ENCODE peak calls at places on chromosomes 5 and 9, in ten cellular contexts. One of them, this sample, is unnamed.

GRCh38 chr9:124665391-124666058 is 105.6 kb downstream of the NR6A1 start:
- DNase-seq in hepatocyte: peak; percentile 11
- DNase-seq in cardiac muscle cell: no peak
- DNase-seq in heart left ventricle: no peak
- DNase-seq in CD8-positive, alpha-beta memory T cell: no peak
- DNase-seq in GM23248: peak; percentile 91
- DNase-seq in PC-3: peak; percentile 81
- DNase-seq in body of pancreas: no peak
- DNase-seq in CD4-positive, CD25-positive, alpha-beta regulatory T cell: no peak
- DNase-seq in coronary artery: no peak
- DNase-seq in this sample: no peak

GRCh38 chr9:23431459-23431858 is 394.6 kb downstream of the ELAVL2 start:
- DNase-seq in hepatocyte: no peak
- DNase-seq in cardiac muscle cell: no peak
- DNase-seq in heart left ventricle: no peak
- DNase-seq in CD8-positive, alpha-beta memory T cell: no peak
- DNase-seq in GM23248: no peak
- DNase-seq in PC-3: no peak
- DNase-seq in body of pancreas: no peak
- DNase-seq in CD4-positive, CD25-positive, alpha-beta regulatory T cell: no peak
- DNase-seq in coronary artery: no peak
- DNase-seq in this sample: no peak

GRCh38 chr5:22316291-22316690 is 536.9 kb downstream of the CDH12 start:
- DNase-seq in hepatocyte: no peak
- DNase-seq in cardiac muscle cell: no peak
- DNase-seq in heart left ventricle: no peak
- DNase-seq in CD8-positive, alpha-beta memory T cell: no peak
- DNase-seq in GM23248: no peak
- DNase-seq in PC-3: no peak
- DNase-seq in body of pancreas: no peak
- DNase-seq in CD4-positive, CD25-positive, alpha-beta regulatory T cell: no peak
- DNase-seq in coronary artery: no peak
- DNase-seq in this sample: no peak

GRCh38 chr9:133155156-133155555 is 8.6 kb downstream of the GBGT1 start:
- DNase-seq in hepatocyte: no peak
- DNase-seq in cardiac muscle cell: no peak
- DNase-seq in heart left ventricle: peak; percentile 14
- DNase-seq in CD8-positive, alpha-beta memory T cell: no peak
- DNase-seq in GM23248: no peak
- DNase-seq in PC-3: no peak
- DNase-seq in body of pancreas: no peak
- DNase-seq in CD4-positive, CD25-positive, alpha-beta regulatory T cell: no peak
- DNase-seq in coronary artery: no peak
- DNase-seq in this sample: no peak

GRCh38 chr5:150440948-150441812 is 8.4 kb downstream of the RPS14 start:
- DNase-seq in hepatocyte: no peak
- DNase-seq in cardiac muscle cell: no peak
- DNase-seq in heart left ventricle: no peak
- DNase-seq in CD8-positive, alpha-beta memory T cell: no peak
- DNase-seq in GM23248: no peak
- DNase-seq in PC-3: no peak
- DNase-seq in body of pancreas: no peak
- DNase-seq in CD4-positive, CD25-positive, alpha-beta regulatory T cell: no peak
- DNase-seq in coronary artery: no peak
- DNase-seq in this sample: no peak

GRCh38 chr9:105282870-105283621 is 38.6 kb downstream of the SLC44A1 start:
- DNase-seq in hepatocyte: no peak
- DNase-seq in cardiac muscle cell: no peak
- DNase-seq in heart left ventricle: no peak
- DNase-seq in CD8-positive, alpha-beta memory T cell: no peak
- DNase-seq in GM23248: no peak
- DNase-seq in PC-3: no peak
- DNase-seq in body of pancreas: no peak
- DNase-seq in CD4-positive, CD25-positive, alpha-beta regulatory T cell: no peak
- DNase-seq in coronary artery: no peak
- DNase-seq in this sample: no peak

GRCh38 chr5:114308017-114308416 is 53.9 kb upstream of the KCNN2 start:
- DNase-seq in hepatocyte: no peak
- DNase-seq in cardiac muscle cell: no peak
- DNase-seq in heart left ventricle: no peak
- DNase-seq in CD8-positive, alpha-beta memory T cell: no peak
- DNase-seq in GM23248: no peak
- DNase-seq in PC-3: no peak
- DNase-seq in body of pancreas: no peak
- DNase-seq in CD4-positive, CD25-positive, alpha-beta regulatory T cell: no peak
- DNase-seq in coronary artery: no peak
- DNase-seq in this sample: no peak

GRCh38 chr5:655406-655805 is 37.7 kb downstream of the TPPP start:
- DNase-seq in hepatocyte: no peak
- DNase-seq in cardiac muscle cell: no peak
- DNase-seq in heart left ventricle: no peak
- DNase-seq in CD8-positive, alpha-beta memory T cell: no peak
- DNase-seq in GM23248: no peak
- DNase-seq in PC-3: no peak
- DNase-seq in body of pancreas: no peak
- DNase-seq in CD4-positive, CD25-positive, alpha-beta regulatory T cell: no peak
- DNase-seq in coronary artery: no peak
- DNase-seq in this sample: no peak

GRCh38 chr9:131618071-131618479 is 72.8 kb downstream of the PRRT1B start:
- DNase-seq in hepatocyte: peak; percentile 40
- DNase-seq in cardiac muscle cell: peak; percentile 52
- DNase-seq in heart left ventricle: peak; percentile 91
- DNase-seq in CD8-positive, alpha-beta memory T cell: no peak
- DNase-seq in GM23248: no peak
- DNase-seq in PC-3: no peak
- DNase-seq in body of pancreas: peak; percentile 72
- DNase-seq in CD4-positive, CD25-positive, alpha-beta regulatory T cell: no peak
- DNase-seq in coronary artery: no peak
- DNase-seq in this sample: no peak

GRCh38 chr5:54753753-54754152 is 231.6 kb downstream of the ESM1 start:
- DNase-seq in hepatocyte: no peak
- DNase-seq in cardiac muscle cell: no peak
- DNase-seq in heart left ventricle: no peak
- DNase-seq in CD8-positive, alpha-beta memory T cell: no peak
- DNase-seq in GM23248: no peak
- DNase-seq in PC-3: no peak
- DNase-seq in body of pancreas: no peak
- DNase-seq in CD4-positive, CD25-positive, alpha-beta regulatory T cell: no peak
- DNase-seq in coronary artery: no peak
- DNase-seq in this sample: no peak

GRCh38 chr5:116032094-116032517 is at the start of gene ARL14EPL:
- DNase-seq in hepatocyte: peak; percentile 64
- DNase-seq in cardiac muscle cell: peak; percentile 14
- DNase-seq in heart left ventricle: peak; percentile 24
- DNase-seq in CD8-positive, alpha-beta memory T cell: no peak
- DNase-seq in GM23248: peak; percentile 89
- DNase-seq in PC-3: peak; percentile 87
- DNase-seq in body of pancreas: peak; percentile 34
- DNase-seq in CD4-positive, CD25-positive, alpha-beta regulatory T cell: no peak
- DNase-seq in coronary artery: no peak
- DNase-seq in this sample: no peak

DNA sequence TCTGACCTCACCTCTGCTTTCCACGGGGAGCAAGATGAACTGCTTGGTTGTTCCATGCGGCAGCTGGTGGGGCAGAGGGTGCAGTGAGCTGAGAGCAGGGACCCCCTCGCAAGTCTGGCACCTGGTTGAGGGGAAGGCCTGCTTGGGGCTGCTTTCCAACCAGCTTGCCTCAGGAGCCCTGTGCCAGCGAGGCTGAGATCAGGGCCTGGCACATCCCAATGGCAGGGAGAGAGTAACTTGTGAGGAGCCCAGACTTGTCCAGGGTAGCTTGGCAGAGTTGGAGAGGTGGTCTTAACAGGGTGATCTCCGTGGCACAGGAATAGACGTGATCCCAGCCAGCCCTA is 68.9 kb downstream of the IQGAP2 start:
- DNase-seq in hepatocyte: no peak
- DNase-seq in cardiac muscle cell: no peak
- DNase-seq in heart left ventricle: no peak
- DNase-seq in CD8-positive, alpha-beta memory T cell: no peak
- DNase-seq in GM23248: no peak
- DNase-seq in PC-3: no peak
- DNase-seq in body of pancreas: no peak
- DNase-seq in CD4-positive, CD25-positive, alpha-beta regulatory T cell: no peak
- DNase-seq in coronary artery: no peak
- DNase-seq in this sample: no peak
- H3K27ac ChIP-seq in hepatocyte: peak overlapping the region; percentile 42
- H3K27ac ChIP-seq in cardiac muscle cell: no peak overlapping the region
- H3K27ac ChIP-seq in heart left ventricle: no peak overlapping the region
- H3K27ac ChIP-seq in CD8-positive, alpha-beta memory T cell: no peak overlapping the region
- H3K27ac ChIP-seq in GM23248: no peak overlapping the region
- H3K27ac ChIP-seq in PC-3: no peak overlapping the region
- H3K27ac ChIP-seq in body of pancreas: peak overlapping the region; percentile 2
- H3K27ac ChIP-seq in CD4-positive, CD25-positive, alpha-beta regulatory T cell: peak overlapping the region; percentile 80
- H3K27ac ChIP-seq in coronary artery: no peak overlapping the region
- H3K27ac ChIP-seq in this sample: no peak overlapping the region

DNA sequence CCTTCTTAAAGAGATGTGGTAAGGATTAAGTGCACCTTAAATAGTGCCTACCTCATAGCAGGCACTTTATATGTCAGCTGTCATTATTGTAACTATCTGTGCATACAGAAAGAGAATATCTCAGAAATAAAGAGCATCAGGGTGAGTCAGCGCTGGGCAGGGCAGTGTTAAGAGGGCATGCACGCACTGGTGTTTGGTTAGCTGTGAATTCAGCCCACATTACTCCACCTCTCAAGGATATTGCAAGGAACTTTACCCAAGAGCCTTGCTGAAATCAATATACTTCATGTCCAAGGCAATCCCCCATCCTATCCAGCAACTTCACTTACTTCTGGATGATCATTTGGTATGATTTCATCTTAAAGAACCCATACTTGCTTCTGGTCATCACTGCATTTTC is 300.9 kb downstream of the NTRK2 start:
- DNase-seq in hepatocyte: no peak
- DNase-seq in cardiac muscle cell: no peak
- DNase-seq in heart left ventricle: no peak
- DNase-seq in CD8-positive, alpha-beta memory T cell: no peak
- DNase-seq in GM23248: peak; percentile 14
- DNase-seq in PC-3: peak; percentile 10
- DNase-seq in body of pancreas: no peak
- DNase-seq in CD4-positive, CD25-positive, alpha-beta regulatory T cell: no peak
- DNase-seq in coronary artery: no peak
- DNase-seq in this sample: no peak
- H3K27ac ChIP-seq in hepatocyte: no peak overlapping the region
- H3K27ac ChIP-seq in cardiac muscle cell: no peak overlapping the region
- H3K27ac ChIP-seq in heart left ventricle: no peak overlapping the region
- H3K27ac ChIP-seq in CD8-positive, alpha-beta memory T cell: no peak overlapping the region
- H3K27ac ChIP-seq in GM23248: no peak overlapping the region
- H3K27ac ChIP-seq in PC-3: no peak overlapping the region
- H3K27ac ChIP-seq in body of pancreas: no peak overlapping the region
- H3K27ac ChIP-seq in CD4-positive, CD25-positive, alpha-beta regulatory T cell: no peak overlapping the region
- H3K27ac ChIP-seq in coronary artery: no peak overlapping the region
- H3K27ac ChIP-seq in this sample: no peak overlapping the region

DNA sequence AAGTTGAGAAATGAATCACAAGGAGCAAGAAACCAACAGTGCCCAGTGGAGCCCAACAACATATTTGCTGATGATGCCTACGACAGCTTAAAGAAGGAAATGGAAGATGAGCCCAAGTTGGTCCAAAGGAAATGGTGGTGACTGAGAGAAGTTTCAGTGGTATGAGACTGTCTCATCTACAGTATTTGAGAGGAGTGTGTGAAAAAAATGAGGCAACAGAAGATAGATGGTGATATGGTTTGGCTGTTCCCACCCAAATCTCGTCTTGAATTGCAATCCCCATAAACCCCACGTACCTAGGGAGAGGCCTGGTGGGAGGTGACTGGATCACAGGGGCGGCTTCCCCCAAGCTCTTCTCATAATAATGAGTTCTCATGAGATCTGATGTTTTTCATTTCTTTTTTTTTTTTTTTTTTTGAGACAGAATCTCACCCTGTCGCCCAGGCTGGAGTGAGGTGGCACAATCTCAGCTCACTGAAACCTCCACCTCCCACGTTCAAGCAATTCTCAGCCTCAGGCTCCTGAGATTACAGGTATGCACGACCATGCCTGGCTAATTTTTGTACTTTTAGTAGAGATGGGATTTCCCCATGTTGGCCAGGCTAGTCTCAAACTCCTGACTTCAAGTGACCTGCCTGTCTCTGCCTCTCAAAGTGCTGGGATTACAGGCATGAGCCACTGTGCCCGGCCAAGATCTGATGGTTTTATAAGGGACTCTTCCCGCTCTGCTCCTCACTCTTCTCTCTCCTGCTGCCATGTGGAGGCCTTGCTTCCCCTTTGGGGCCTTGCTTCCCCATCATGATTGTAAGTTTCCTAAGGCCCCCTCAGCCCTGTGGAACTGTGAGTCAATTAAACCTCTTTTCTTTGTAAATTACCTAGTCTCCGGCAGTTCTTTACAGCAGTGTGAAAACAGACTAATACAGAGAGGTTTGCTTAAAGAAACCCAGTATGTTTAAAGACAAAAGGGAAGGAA is 30.2 kb downstream of the EFCAB9 start:
- DNase-seq in hepatocyte: no peak
- DNase-seq in cardiac muscle cell: no peak
- DNase-seq in heart left ventricle: no peak
- DNase-seq in CD8-positive, alpha-beta memory T cell: no peak
- DNase-seq in GM23248: no peak
- DNase-seq in PC-3: no peak
- DNase-seq in body of pancreas: no peak
- DNase-seq in CD4-positive, CD25-positive, alpha-beta regulatory T cell: no peak
- DNase-seq in coronary artery: no peak
- DNase-seq in this sample: no peak
- H3K27ac ChIP-seq in hepatocyte: no peak overlapping the region
- H3K27ac ChIP-seq in cardiac muscle cell: peak overlapping the region; percentile 51
- H3K27ac ChIP-seq in heart left ventricle: no peak overlapping the region
- H3K27ac ChIP-seq in CD8-positive, alpha-beta memory T cell: no peak overlapping the region
- H3K27ac ChIP-seq in GM23248: no peak overlapping the region
- H3K27ac ChIP-seq in PC-3: no peak overlapping the region
- H3K27ac ChIP-seq in body of pancreas: no peak overlapping the region
- H3K27ac ChIP-seq in CD4-positive, CD25-positive, alpha-beta regulatory T cell: no peak overlapping the region
- H3K27ac ChIP-seq in coronary artery: no peak overlapping the region
- H3K27ac ChIP-seq in this sample: no peak overlapping the region

DNA sequence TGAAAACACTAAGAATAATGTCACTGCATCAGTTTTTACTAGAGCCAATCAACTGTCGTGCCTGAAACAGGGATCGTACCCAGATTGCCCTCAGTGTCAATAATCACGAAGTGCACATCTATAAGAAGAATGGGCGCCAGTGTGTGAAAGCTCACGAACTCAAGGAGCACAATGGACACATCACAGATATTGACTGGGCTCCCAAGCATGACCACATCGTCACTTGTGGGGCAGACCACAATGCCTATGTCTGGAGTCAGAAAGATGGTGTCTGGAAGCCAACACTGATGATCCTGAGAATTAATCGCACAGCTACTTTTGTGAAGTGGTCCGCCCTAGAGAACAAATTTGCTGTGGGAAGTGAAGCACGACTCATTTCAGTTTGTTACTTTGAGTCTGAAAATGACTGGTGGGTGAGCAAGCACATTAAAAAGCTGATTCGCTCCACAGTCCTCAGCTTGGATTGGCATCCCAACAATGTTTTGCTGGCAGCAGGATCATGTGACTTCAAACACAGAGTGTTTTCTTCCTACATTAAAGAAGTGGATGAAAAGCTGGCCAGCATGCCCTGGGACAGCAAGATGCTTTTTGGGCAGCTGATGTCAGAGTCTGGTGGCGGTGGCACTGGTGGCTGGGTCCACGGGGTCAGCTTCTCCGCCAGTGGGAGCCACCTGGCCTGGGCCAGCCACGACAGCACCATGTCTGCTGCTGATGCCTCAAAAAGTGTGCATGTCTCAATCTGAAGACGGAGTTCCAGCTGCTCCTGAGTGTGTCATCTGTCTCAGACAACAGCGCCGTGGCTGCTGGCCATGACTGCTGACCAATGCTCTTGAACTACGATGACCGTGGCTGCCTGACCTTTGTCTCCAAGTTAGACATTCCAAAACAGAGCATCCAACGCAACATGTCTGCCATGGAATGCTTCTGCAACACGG is 32.2 kb downstream of the NSA2 start:
- DNase-seq in hepatocyte: no peak
- DNase-seq in cardiac muscle cell: no peak
- DNase-seq in heart left ventricle: no peak
- DNase-seq in CD8-positive, alpha-beta memory T cell: no peak
- DNase-seq in GM23248: peak; percentile 28
- DNase-seq in PC-3: peak; percentile 30
- DNase-seq in body of pancreas: no peak
- DNase-seq in CD4-positive, CD25-positive, alpha-beta regulatory T cell: no peak
- DNase-seq in coronary artery: no peak
- DNase-seq in this sample: no peak
- H3K27ac ChIP-seq in hepatocyte: no peak overlapping the region
- H3K27ac ChIP-seq in cardiac muscle cell: no peak overlapping the region
- H3K27ac ChIP-seq in heart left ventricle: no peak overlapping the region
- H3K27ac ChIP-seq in CD8-positive, alpha-beta memory T cell: no peak overlapping the region
- H3K27ac ChIP-seq in GM23248: no peak overlapping the region
- H3K27ac ChIP-seq in PC-3: no peak overlapping the region
- H3K27ac ChIP-seq in body of pancreas: no peak overlapping the region
- H3K27ac ChIP-seq in CD4-positive, CD25-positive, alpha-beta regulatory T cell: no peak overlapping the region
- H3K27ac ChIP-seq in coronary artery: no peak overlapping the region
- H3K27ac ChIP-seq in this sample: peak overlapping the region; percentile 58

This sample was measured in caudate nucleus.